ENCODE peak calls at places on chromosomes 11 and 22, in eight cellular contexts. P, I, L, D, N, B, R and C are unnamed samples.

GRCh38 chr11:112613051-112613972 is 347.9 kb upstream of the NCAM1 start:
- DNase-seq in P (no peak), I (no peak), L (no peak), D (no peak), N (no peak), B (no peak), R (peak; percentile 34), C (no peak)

GRCh38 chr11:127338380-127339259 is 338.1 kb upstream of the KIRREL3 start:
- DNase-seq in P (no peak), I (no peak), L (no peak), D (no peak), N (peak; percentile 73), B (no peak), R (no peak), C (no peak)

GRCh38 chr22:43726296-43726695 is 85.8 kb downstream of the EFCAB6 start:
- DNase-seq in P (no peak), I (no peak), L (no peak), D (no peak), N (no peak), B (no peak), R (peak; percentile 11), C (no peak)

GRCh38 chr22:50014053-50014501 is 1.5 kb upstream of the IL17REL start:
- DNase-seq in P (peak; percentile 6), I (no peak), L (no peak), D (no peak), N (no peak), B (no peak), R (no peak), C (no peak)

GRCh38 chr11:63536669-63537292 is at the start of gene PLAAT4:
- DNase-seq in P (peak; percentile 41), I (no peak), L (no peak), D (no peak), N (no peak), B (no peak), R (peak; percentile 58), C (no peak)

GRCh38 chr11:100205926-100206325 is 481.2 kb upstream of the ARHGAP42 start:
- DNase-seq in P (no peak), I (no peak), L (no peak), D (no peak), N (no peak), B (no peak), R (no peak), C (no peak)

GRCh38 chr11:13868710-13869403 is 93.7 kb upstream of the SPON1 start:
- DNase-seq in P (no peak), I (no peak), L (no peak), D (no peak), N (no peak), B (no peak), R (no peak), C (no peak)

GRCh38 chr11:86183694-86184093 is 60.9 kb upstream of the EED start:
- DNase-seq in P (no peak), I (no peak), L (no peak), D (no peak), N (no peak), B (no peak), R (peak; percentile 76), C (no peak)

GRCh38 chr11:80165763-80166162 is 724.9 kb upstream of the TENM4 start:
- DNase-seq in P (no peak), I (no peak), L (no peak), D (no peak), N (no peak), B (no peak), R (peak; percentile 25), C (no peak)

GRCh38 chr11:88475991-88476418 is 138.5 kb upstream of the CTSC start:
- DNase-seq in P (no peak), I (no peak), L (no peak), D (no peak), N (no peak), B (no peak), R (peak; percentile 66), C (no peak)

GRCh38 chr11:111938687-111939160 is 1.6 kb downstream of the DIXDC1 start:
- DNase-seq in P (no peak), I (no peak), L (no peak), D (no peak), N (peak; percentile 79), B (peak; percentile 40), R (peak; percentile 63), C (no peak)

GRCh38 chr11:44309483-44310197 is at the start of gene ALX4:
- DNase-seq in P (no peak), I (no peak), L (peak; percentile 65), D (peak; percentile 72), N (peak; percentile 79), B (peak; percentile 89), R (no peak), C (no peak)

GRCh38 chr11:64998141-64998540 is 1.4 kb upstream of the BATF2 start:
- DNase-seq in P (peak; percentile 39), I (no peak), L (no peak), D (peak; percentile 40), N (peak; percentile 40), B (no peak), R (no peak), C (no peak)
- H3K27ac ChIP-seq in P (peak overlapping the region; percentile 89), I (no peak overlapping the region), L (no peak overlapping the region), D (no peak overlapping the region), N (no peak overlapping the region), B (no peak overlapping the region), R (no peak overlapping the region), C (no peak overlapping the region)

GRCh38 chr11:57277845-57278720 is 41.0 kb upstream of the APLNR start:
- DNase-seq in P (peak; percentile 75), I (peak; percentile 70), L (peak; percentile 84), D (peak; percentile 89), N (peak; percentile 92), B (peak; percentile 85), R (peak; percentile 84), C (no peak)

GRCh38 chr11:57279131-57279530 is 42.1 kb upstream of the APLNR start:
- DNase-seq in P (no peak), I (no peak), L (no peak), D (no peak), N (no peak), B (no peak), R (peak; percentile 77), C (no peak)

GRCh38 chr11:57287884-57288283 is 36.9 kb downstream of the TNKS1BP1 start:
- DNase-seq in P (no peak), I (no peak), L (no peak), D (no peak), N (no peak), B (no peak), R (no peak), C (no peak)

GRCh38 chr11:57278721-57279095 is 41.7 kb upstream of the APLNR start:
- DNase-seq in P (no peak), I (no peak), L (no peak), D (no peak), N (peak; percentile 29), B (no peak), R (no peak), C (no peak)

GRCh38 chr11:57283231-57283990 is 41.3 kb downstream of the TNKS1BP1 start:
- DNase-seq in P (peak; percentile 40), I (no peak), L (no peak), D (no peak), N (peak; percentile 77), B (no peak), R (no peak), C (no peak)
- H3K27ac ChIP-seq in P (peak overlapping the region; percentile 25), I (no peak overlapping the region), L (no peak overlapping the region), D (no peak overlapping the region), N (peak overlapping the region; percentile 56), B (no peak overlapping the region), R (no peak overlapping the region), C (no peak overlapping the region)

DNA sequence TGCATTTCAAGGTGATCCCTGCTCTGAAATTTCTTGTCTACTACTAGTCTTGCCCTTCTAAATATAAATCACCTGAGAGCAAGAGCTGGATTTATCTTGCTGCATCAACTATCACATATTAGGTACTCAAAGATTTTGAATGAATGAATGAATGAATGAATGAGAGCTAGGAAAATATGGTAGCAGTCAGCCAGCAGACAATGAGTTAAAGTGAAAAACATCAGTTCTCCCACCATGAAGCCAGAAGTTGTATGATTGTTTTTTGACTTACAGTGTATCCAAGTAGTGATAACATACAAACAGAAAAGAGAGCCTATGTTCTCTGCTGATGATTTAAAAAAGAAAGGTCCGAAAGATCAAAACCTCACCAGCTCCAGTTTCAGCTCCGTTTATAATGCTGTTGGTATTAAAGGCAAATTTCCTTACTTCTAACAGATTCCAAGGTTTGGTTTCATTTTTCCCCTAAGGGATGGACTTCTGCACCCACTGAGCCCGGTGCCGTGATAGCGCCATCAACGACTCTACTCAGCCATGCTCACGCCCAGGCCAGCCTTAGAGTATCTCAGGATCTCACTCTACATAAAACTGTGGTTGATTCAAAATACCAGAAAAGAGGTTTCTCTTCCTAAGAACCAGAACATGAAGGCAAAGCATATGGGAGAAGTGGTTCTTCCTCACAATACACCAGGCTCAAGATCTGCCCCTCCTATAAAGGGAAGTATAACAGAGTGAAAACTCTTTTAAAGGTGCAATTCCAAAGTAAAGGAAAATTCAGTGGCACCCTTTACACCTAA is 92.0 kb downstream of the SGSM3 start:
- DNase-seq in P (no peak), I (no peak), L (no peak), D (no peak), N (no peak), B (no peak), R (no peak), C (no peak)
- H3K27ac ChIP-seq in P (peak overlapping the region; percentile 67), I (no peak overlapping the region), L (no peak overlapping the region), D (no peak overlapping the region), N (peak overlapping the region; percentile 17), B (no peak overlapping the region), R (no peak overlapping the region), C (no peak overlapping the region)

DNA sequence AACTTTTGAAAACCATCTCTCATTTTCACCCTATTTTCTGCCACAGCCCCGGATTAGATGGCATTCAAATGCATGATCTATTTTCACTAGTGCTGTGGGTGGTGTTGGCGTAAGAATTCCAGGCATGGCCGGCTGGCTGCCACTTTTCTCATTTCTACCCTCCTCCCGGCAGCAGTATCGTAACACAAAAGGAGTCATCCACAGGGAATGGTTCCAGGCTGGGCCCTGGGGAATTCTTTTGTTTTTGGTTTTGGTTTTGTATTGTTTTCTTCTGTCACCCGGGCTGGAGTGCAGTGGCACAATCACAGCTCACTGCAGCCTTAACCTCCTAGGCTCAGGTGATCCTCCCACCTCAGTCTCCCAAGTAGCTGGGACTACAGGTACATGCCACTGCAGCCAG is 13.8 kb downstream of the JAML start:
- DNase-seq in P (no peak), I (peak; percentile 50), L (no peak), D (no peak), N (peak; percentile 77), B (peak; percentile 82), R (no peak), C (no peak)
- H3K27ac ChIP-seq in P (no peak overlapping the region), I (no peak overlapping the region), L (no peak overlapping the region), D (no peak overlapping the region), N (peak overlapping the region; percentile 47), B (no peak overlapping the region), R (no peak overlapping the region), C (no peak overlapping the region)

GRCh38 chr11:2741006-2741376 is 41.2 kb upstream of the KCNQ1OT1 start:
- DNase-seq in P (no peak), I (no peak), L (peak; percentile 13), D (no peak), N (no peak), B (no peak), R (no peak), C (no peak)
- H3K27ac ChIP-seq in P (no peak overlapping the region), I (no peak overlapping the region), L (no peak overlapping the region), D (peak overlapping the region; percentile 70), N (no peak overlapping the region), B (no peak overlapping the region), R (peak overlapping the region; percentile 74), C (no peak overlapping the region)

GRCh38 chr11:4388221-4388620 is 5.3 kb downstream of the TRIM21 start:
- DNase-seq in P (no peak), I (no peak), L (no peak), D (no peak), N (no peak), B (no peak), R (no peak), C (no peak)

GRCh38 chr11:4393209-4394196 is at the start of gene TRIM21:
- DNase-seq in P (peak; percentile 89), I (peak; percentile 62), L (peak; percentile 79), D (peak; percentile 79), N (peak; percentile 91), B (peak; percentile 84), R (peak; percentile 79), C (peak; percentile 64)
- H3K27ac ChIP-seq in P (peak within 1 kb of the TSS; percentile 88), I (no peak within 1 kb of the TSS), L (peak within 1 kb of the TSS; percentile 77), D (peak within 1 kb of the TSS; percentile 80), N (no peak within 1 kb of the TSS), B (no peak within 1 kb of the TSS), R (peak within 1 kb of the TSS; percentile 85), C (peak within 1 kb of the TSS; percentile 37)